ENCODE peak calls at places on chromosomes 1 and 21, in seven cellular contexts. D, R, B, S, N, G and V are unnamed samples.
A peak's percentile ranks its signal among the peaks of the same experiment; 100 is the strongest.

GRCh38 chr1:55049914-55050278 is 10.5 kb downstream of the PCSK9 start:
- DNase-seq in N (no peak), D (no peak), G (peak; percentile 67), B (no peak), S (no peak), R (no peak), V (no peak)

GRCh38 chr1:202291961-202292712 is 49.6 kb downstream of the UBE2T start:
- DNase-seq in S (no peak), G (no peak), R (no peak), D (no peak), B (no peak), N (no peak), V (no peak)

GRCh38 chr1:113247805-113248204 is 142.5 kb upstream of the MAGI3 start:
- DNase-seq in N (no peak), B (no peak), S (no peak), G (no peak), D (no peak), R (no peak), V (no peak)

GRCh38 chr1:173253046-173253445 is 45.9 kb upstream of the TNFSF4 start:
- DNase-seq in G (no peak), S (no peak), B (no peak), R (no peak), N (no peak), D (no peak), V (no peak)

GRCh38 chr1:3277121-3277520 is 177.3 kb upstream of the ARHGEF16 start:
- DNase-seq in B (no peak), N (no peak), G (no peak), D (no peak), S (no peak), R (no peak), V (no peak)

GRCh38 chr1:241235236-241235897 is 121.6 kb downstream of the RGS7 start:
- DNase-seq in G (peak; percentile 34), B (no peak), N (no peak), S (no peak), R (no peak), D (no peak), V (no peak)

GRCh38 chr1:172286629-172287076 is 133.8 kb upstream of the C1orf105 start:
- DNase-seq in D (no peak), B (no peak), S (no peak), N (no peak), R (no peak), G (no peak), V (no peak)

GRCh38 chr1:156571261-156571958 is 955 bp downstream of the IQGAP3 start:
- DNase-seq in R (no peak), B (no peak), G (no peak), N (no peak), S (no peak), D (no peak), V (no peak)

GRCh38 chr1:31372961-31373896 is at the start of gene FABP3:
- DNase-seq in S (peak; percentile 50), D (peak; percentile 86), N (peak; percentile 81), R (peak; percentile 91), B (peak; percentile 89), G (peak; percentile 68), V (no peak)

GRCh38 chr1:205748398-205749093 is 1.4 kb downstream of the NUCKS1 start:
- DNase-seq in B (no peak), G (peak; percentile 28), S (no peak), D (peak; percentile 23), R (no peak), N (no peak), V (no peak)

GRCh38 chr1:8839990-8840389 is 22.6 kb upstream of the RERE start:
- DNase-seq in B (no peak), G (no peak), R (no peak), N (no peak), D (no peak), S (no peak), V (no peak)

GRCh38 chr1:114607223-114607622 is 25.8 kb upstream of the BCAS2 start:
- DNase-seq in S (no peak), B (no peak), D (no peak), G (no peak), R (no peak), N (no peak), V (no peak)

GRCh38 chr1:111622166-111622565 is 2.6 kb downstream of the RAP1A start:
- DNase-seq in B (no peak), R (no peak), S (no peak), D (no peak), N (no peak), G (no peak), V (no peak)

GRCh38 chr1:14328687-14329086 is 269.8 kb upstream of the KAZN start:
- DNase-seq in G (no peak), B (no peak), N (no peak), S (no peak), D (no peak), R (no peak), V (no peak)

GRCh38 chr1:92992066-92992465 is 30.8 kb upstream of the DIPK1A start:
- DNase-seq in N (no peak), G (no peak), D (no peak), R (no peak), B (no peak), S (no peak), V (no peak)

GRCh38 chr1:177780096-177780700 is 189.7 kb downstream of the SEC16B start:
- DNase-seq in D (no peak), B (no peak), S (peak; percentile 6), G (peak; percentile 40), R (no peak), N (no peak), V (peak; percentile 32)

GRCh38 chr1:57623039-57623790 is 199.4 kb upstream of the DAB1 start:
- DNase-seq in D (peak; percentile 8), B (no peak), G (no peak), N (no peak), R (peak; percentile 51), S (no peak), V (no peak)

GRCh38 chr1:118918230-118918939 is 69.8 kb downstream of the TBX15 start:
- DNase-seq in G (no peak), B (no peak), D (no peak), S (no peak), R (no peak), N (no peak), V (no peak)

GRCh38 chr1:36170643-36171412 is 14.9 kb downstream of the MAP7D1 start:
- DNase-seq in B (no peak), D (no peak), N (no peak), S (no peak), R (no peak), G (peak; percentile 35), V (no peak)

GRCh38 chr1:154839691-154840090 is 30.4 kb downstream of the KCNN3 start:
- DNase-seq in D (no peak), B (no peak), N (no peak), R (no peak), S (no peak), G (no peak), V (no peak)

GRCh38 chr1:24490101-24490781 is 12.4 kb upstream of the RCAN3 start:
- DNase-seq in B (no peak), D (no peak), N (no peak), S (no peak), G (no peak), R (no peak), V (no peak)

GRCh38 chr1:21823206-21823979 is 11.3 kb downstream of the LDLRAD2 start:
- DNase-seq in G (peak; percentile 19), N (no peak), S (peak; percentile 17), B (no peak), R (peak; percentile 47), D (no peak), V (no peak)

GRCh38 chr1:21821385-21822019 is 9.4 kb downstream of the LDLRAD2 start:
- DNase-seq in D (no peak), S (peak; percentile 13), R (no peak), G (peak; percentile 25), N (no peak), B (no peak), V (no peak)

GRCh38 chr1:21825393-21825792 is 13.3 kb downstream of the LDLRAD2 start:
- DNase-seq in S (peak; percentile 5), R (no peak), G (no peak), D (no peak), N (no peak), B (no peak), V (no peak)

GRCh38 chr1:21822349-21822748 is 10.3 kb downstream of the LDLRAD2 start:
- DNase-seq in B (no peak), N (no peak), D (peak; percentile 96), S (no peak), R (peak; percentile 72), G (peak; percentile 66), V (no peak)

DNA sequence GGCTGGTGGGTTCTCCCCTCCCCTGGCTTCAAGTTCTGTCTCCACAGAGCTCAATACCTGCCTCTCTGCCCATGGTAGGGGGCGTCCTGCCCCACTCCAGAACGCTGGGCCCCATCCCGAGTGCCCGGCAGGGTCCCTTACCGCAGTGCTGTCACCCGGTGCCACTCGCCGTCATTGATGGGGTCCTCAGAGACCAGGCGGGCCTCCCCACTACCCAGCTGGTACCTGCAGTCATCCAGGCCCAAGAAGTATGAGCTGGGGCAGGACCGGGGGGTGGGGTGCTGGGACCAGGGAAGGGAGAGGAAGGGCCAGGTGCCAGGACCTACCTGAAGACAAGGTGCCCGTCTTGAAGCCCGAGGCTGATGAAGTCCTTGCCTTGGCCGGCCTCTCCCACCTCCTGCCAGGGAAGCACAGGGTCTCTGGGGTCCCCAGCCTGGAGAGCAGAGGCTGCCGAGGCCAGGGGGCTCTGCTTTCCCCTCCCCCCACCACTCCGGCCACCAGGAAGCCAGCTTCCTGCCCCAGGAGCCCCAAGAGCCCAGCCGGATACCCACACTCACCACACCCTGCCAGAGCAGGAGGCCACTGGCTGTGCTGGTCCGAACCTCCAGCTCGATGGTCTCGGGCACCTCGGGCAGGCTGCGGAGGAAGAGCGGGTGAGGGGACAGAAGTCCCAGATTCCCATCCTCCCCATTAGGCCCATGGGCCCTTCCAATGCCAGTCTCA is 12.1 kb downstream of the LDLRAD2 start:
- DNase-seq in G (no peak), R (peak; percentile 44), N (no peak), B (no peak), S (peak; percentile 10), D (no peak), V (no peak)
- TF ChIP-seq POLR2AphosphoS5 in G (no peak), R (no peak), N (no peak), B (no peak), S (no peak), D (no peak), V (no peak)

GRCh38 chr1:228964178-228964819 is 229.0 kb downstream of the RHOU start:
- DNase-seq in D (no peak), N (peak; percentile 37), G (no peak), S (no peak), R (no peak), B (peak; percentile 82), V (no peak)
- TF ChIP-seq POLR2AphosphoS5 in D (no peak), N (peak; percentile 10), G (no peak), S (no peak), R (no peak), B (no peak), V (no peak)

GRCh38 chr1:64699327-64699726 is 45.5 kb upstream of the RAVER2 start:
- DNase-seq in G (no peak), R (no peak), N (no peak), B (no peak), D (no peak), S (no peak), V (no peak)
- TF ChIP-seq POLR2AphosphoS5 in G (no peak), R (no peak), N (no peak), B (no peak), D (no peak), S (no peak), V (no peak)

GRCh38 chr21:29130234-29130993 is at the start of gene MAP3K7CL:
- DNase-seq in G (no peak), N (no peak), D (no peak), R (no peak), S (no peak), B (peak; percentile 83), V (no peak)
- TF ChIP-seq POLR2AphosphoS5 in G (peak; percentile 65), N (no peak), D (no peak), R (no peak), S (no peak), B (peak; percentile 54), V (no peak)

GRCh38 chr1:78303620-78304019 is 187.2 kb upstream of the PTGFR start:
- DNase-seq in N (no peak), R (no peak), G (no peak), B (no peak), D (no peak), S (no peak), V (no peak)
- TF ChIP-seq POLR2AphosphoS5 in N (no peak), R (no peak), G (no peak), B (peak; percentile 55), D (no peak), S (no peak), V (no peak)